ENCODE peak calls at places on chromosomes 5 and 9, in eight cellular contexts. One of them, this sample, is unnamed.

GRCh38 chr9:72751541-72751940 is 201.3 kb downstream of the ALDH1A1 start:
- DNase-seq in CD8-positive, alpha-beta T cell: no peak
- DNase-seq in omental fat pad: no peak
- DNase-seq in MM.1S: no peak
- DNase-seq in left lung: no peak
- DNase-seq in astrocyte of the spinal cord: no peak
- DNase-seq in lower lobe of right lung: no peak
- DNase-seq in foreskin fibroblast: no peak
- DNase-seq in this sample: no peak

GRCh38 chr9:137167752-137168574 is 1.9 kb downstream of the LRRC26 start:
- DNase-seq in CD8-positive, alpha-beta T cell: no peak
- DNase-seq in left lung: no peak
- DNase-seq in omental fat pad: no peak
- DNase-seq in astrocyte of the spinal cord: no peak
- DNase-seq in MM.1S: no peak
- DNase-seq in lower lobe of right lung: no peak
- DNase-seq in foreskin fibroblast: no peak
- DNase-seq in this sample: no peak

GRCh38 chr9:71797266-71797665 is 29.0 kb upstream of the CEMIP2 start:
- DNase-seq in lower lobe of right lung: no peak
- DNase-seq in left lung: no peak
- DNase-seq in omental fat pad: no peak
- DNase-seq in MM.1S: no peak
- DNase-seq in foreskin fibroblast: no peak
- DNase-seq in astrocyte of the spinal cord: no peak
- DNase-seq in CD8-positive, alpha-beta T cell: no peak
- DNase-seq in this sample: no peak

GRCh38 chr9:133188006-133188842 is 20.8 kb downstream of the OBP2B start:
- DNase-seq in lower lobe of right lung: no peak
- DNase-seq in left lung: no peak
- DNase-seq in MM.1S: peak; percentile 29
- DNase-seq in CD8-positive, alpha-beta T cell: no peak
- DNase-seq in astrocyte of the spinal cord: no peak
- DNase-seq in omental fat pad: no peak
- DNase-seq in foreskin fibroblast: no peak
- DNase-seq in this sample: no peak

GRCh38 chr5:57693488-57694305 is 211.1 kb upstream of the ACTBL2 start:
- DNase-seq in MM.1S: no peak
- DNase-seq in omental fat pad: no peak
- DNase-seq in foreskin fibroblast: no peak
- DNase-seq in astrocyte of the spinal cord: no peak
- DNase-seq in lower lobe of right lung: no peak
- DNase-seq in CD8-positive, alpha-beta T cell: no peak
- DNase-seq in left lung: no peak
- DNase-seq in this sample: no peak

GRCh38 chr5:104643320-104643719 is 1080.7 kb upstream of the NUDT12 start:
- DNase-seq in CD8-positive, alpha-beta T cell: no peak
- DNase-seq in astrocyte of the spinal cord: no peak
- DNase-seq in foreskin fibroblast: no peak
- DNase-seq in MM.1S: no peak
- DNase-seq in lower lobe of right lung: no peak
- DNase-seq in left lung: no peak
- DNase-seq in omental fat pad: no peak
- DNase-seq in this sample: no peak

GRCh38 chr5:159475026-159475425 is 144.7 kb upstream of the IL12B start:
- DNase-seq in astrocyte of the spinal cord: no peak
- DNase-seq in left lung: no peak
- DNase-seq in omental fat pad: no peak
- DNase-seq in MM.1S: no peak
- DNase-seq in lower lobe of right lung: no peak
- DNase-seq in foreskin fibroblast: no peak
- DNase-seq in CD8-positive, alpha-beta T cell: no peak
- DNase-seq in this sample: no peak

GRCh38 chr5:35920890-35921289 is 17.5 kb downstream of the CAPSL start:
- DNase-seq in lower lobe of right lung: no peak
- DNase-seq in omental fat pad: no peak
- DNase-seq in left lung: no peak
- DNase-seq in CD8-positive, alpha-beta T cell: no peak
- DNase-seq in foreskin fibroblast: no peak
- DNase-seq in astrocyte of the spinal cord: no peak
- DNase-seq in MM.1S: no peak
- DNase-seq in this sample: no peak

GRCh38 chr9:84480071-84480470 is 139.5 kb upstream of the SLC28A3 start:
- DNase-seq in lower lobe of right lung: no peak
- DNase-seq in MM.1S: no peak
- DNase-seq in astrocyte of the spinal cord: no peak
- DNase-seq in foreskin fibroblast: no peak
- DNase-seq in left lung: no peak
- DNase-seq in CD8-positive, alpha-beta T cell: no peak
- DNase-seq in omental fat pad: no peak
- DNase-seq in this sample: no peak

GRCh38 chr5:170219615-170220014 is 13.2 kb upstream of the C5orf58 start:
- DNase-seq in astrocyte of the spinal cord: peak; percentile 77
- DNase-seq in left lung: no peak
- DNase-seq in MM.1S: no peak
- DNase-seq in CD8-positive, alpha-beta T cell: no peak
- DNase-seq in foreskin fibroblast: peak; percentile 72
- DNase-seq in omental fat pad: no peak
- DNase-seq in lower lobe of right lung: no peak
- DNase-seq in this sample: peak; percentile 30

GRCh38 chr5:75611324-75612210 is at the start of gene ANKDD1B:
- DNase-seq in astrocyte of the spinal cord: peak; percentile 44
- DNase-seq in CD8-positive, alpha-beta T cell: no peak
- DNase-seq in MM.1S: no peak
- DNase-seq in lower lobe of right lung: peak; percentile 65
- DNase-seq in left lung: peak; percentile 46
- DNase-seq in foreskin fibroblast: peak; percentile 42
- DNase-seq in omental fat pad: no peak
- DNase-seq in this sample: no peak

GRCh38 chr9:73037613-73038012 is 84.8 kb upstream of the ALDH1A1 start:
- DNase-seq in omental fat pad: no peak
- DNase-seq in left lung: no peak
- DNase-seq in MM.1S: peak; percentile 11
- DNase-seq in astrocyte of the spinal cord: no peak
- DNase-seq in CD8-positive, alpha-beta T cell: no peak
- DNase-seq in lower lobe of right lung: no peak
- DNase-seq in foreskin fibroblast: peak; percentile 19
- DNase-seq in this sample: no peak

GRCh38 chr5:80187274-80187673 is 68.6 kb downstream of the SERINC5 start:
- DNase-seq in foreskin fibroblast: no peak
- DNase-seq in astrocyte of the spinal cord: no peak
- DNase-seq in lower lobe of right lung: no peak
- DNase-seq in CD8-positive, alpha-beta T cell: no peak
- DNase-seq in omental fat pad: no peak
- DNase-seq in MM.1S: no peak
- DNase-seq in left lung: no peak
- DNase-seq in this sample: no peak
- TF ChIP-seq CTCF in foreskin fibroblast: no peak
- TF ChIP-seq CTCF in astrocyte of the spinal cord: no peak
- TF ChIP-seq CTCF in lower lobe of right lung: no peak
- TF ChIP-seq CTCF in CD8-positive, alpha-beta T cell: no peak
- TF ChIP-seq CTCF in omental fat pad: no peak
- TF ChIP-seq CTCF in MM.1S: no peak
- TF ChIP-seq CTCF in left lung: no peak
- TF ChIP-seq CTCF in this sample: no peak

GRCh38 chr9:121990600-121991304 is 102.4 kb downstream of the TTLL11 start:
- DNase-seq in foreskin fibroblast: no peak
- DNase-seq in lower lobe of right lung: no peak
- DNase-seq in omental fat pad: no peak
- DNase-seq in astrocyte of the spinal cord: no peak
- DNase-seq in left lung: no peak
- DNase-seq in CD8-positive, alpha-beta T cell: no peak
- DNase-seq in MM.1S: no peak
- DNase-seq in this sample: no peak

GRCh38 chr9:121985792-121986494 is 107.2 kb downstream of the TTLL11 start:
- DNase-seq in astrocyte of the spinal cord: peak; percentile 48
- DNase-seq in left lung: no peak
- DNase-seq in lower lobe of right lung: no peak
- DNase-seq in MM.1S: no peak
- DNase-seq in CD8-positive, alpha-beta T cell: no peak
- DNase-seq in foreskin fibroblast: peak; percentile 22
- DNase-seq in omental fat pad: no peak
- DNase-seq in this sample: no peak

GRCh38 chr9:121991305-121991661 is 101.8 kb downstream of the TTLL11 start:
- DNase-seq in left lung: no peak
- DNase-seq in omental fat pad: no peak
- DNase-seq in lower lobe of right lung: no peak
- DNase-seq in astrocyte of the spinal cord: no peak
- DNase-seq in MM.1S: no peak
- DNase-seq in foreskin fibroblast: no peak
- DNase-seq in CD8-positive, alpha-beta T cell: no peak
- DNase-seq in this sample: no peak

GRCh38 chr9:121987312-121987711 is 105.8 kb downstream of the TTLL11 start:
- DNase-seq in left lung: no peak
- DNase-seq in omental fat pad: no peak
- DNase-seq in foreskin fibroblast: no peak
- DNase-seq in CD8-positive, alpha-beta T cell: no peak
- DNase-seq in lower lobe of right lung: no peak
- DNase-seq in astrocyte of the spinal cord: no peak
- DNase-seq in MM.1S: no peak
- DNase-seq in this sample: no peak

DNA sequence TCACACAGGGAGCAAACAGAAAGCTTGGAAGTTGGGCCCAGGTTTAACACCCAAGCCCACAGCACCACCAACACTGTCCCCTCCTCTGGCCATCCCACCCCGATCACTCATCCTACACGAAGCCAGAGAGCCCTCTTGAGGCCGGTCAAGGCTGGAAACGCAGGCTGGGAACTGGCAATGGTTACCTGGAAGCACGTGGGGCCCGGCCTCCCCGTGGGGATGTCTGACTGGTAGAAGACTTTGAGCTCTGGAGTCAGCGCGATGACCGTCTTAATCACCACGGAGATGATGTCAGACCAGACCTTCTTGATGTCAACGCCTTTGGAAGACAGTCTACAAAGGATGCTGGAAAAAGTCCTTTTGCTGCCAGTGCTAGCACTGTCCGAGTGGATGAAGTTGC is 104.1 kb downstream of the TTLL11 start:
- DNase-seq in foreskin fibroblast: no peak
- DNase-seq in astrocyte of the spinal cord: peak; percentile 52
- DNase-seq in left lung: no peak
- DNase-seq in omental fat pad: no peak
- DNase-seq in lower lobe of right lung: no peak
- DNase-seq in CD8-positive, alpha-beta T cell: no peak
- DNase-seq in MM.1S: no peak
- DNase-seq in this sample: no peak
- TF ChIP-seq CTCF in foreskin fibroblast: peak; percentile 13
- TF ChIP-seq CTCF in astrocyte of the spinal cord: peak; percentile 72
- TF ChIP-seq CTCF in left lung: no peak
- TF ChIP-seq CTCF in omental fat pad: no peak
- TF ChIP-seq CTCF in lower lobe of right lung: no peak
- TF ChIP-seq CTCF in CD8-positive, alpha-beta T cell: no peak
- TF ChIP-seq CTCF in MM.1S: no peak
- TF ChIP-seq CTCF in this sample: peak; percentile 17

DNA sequence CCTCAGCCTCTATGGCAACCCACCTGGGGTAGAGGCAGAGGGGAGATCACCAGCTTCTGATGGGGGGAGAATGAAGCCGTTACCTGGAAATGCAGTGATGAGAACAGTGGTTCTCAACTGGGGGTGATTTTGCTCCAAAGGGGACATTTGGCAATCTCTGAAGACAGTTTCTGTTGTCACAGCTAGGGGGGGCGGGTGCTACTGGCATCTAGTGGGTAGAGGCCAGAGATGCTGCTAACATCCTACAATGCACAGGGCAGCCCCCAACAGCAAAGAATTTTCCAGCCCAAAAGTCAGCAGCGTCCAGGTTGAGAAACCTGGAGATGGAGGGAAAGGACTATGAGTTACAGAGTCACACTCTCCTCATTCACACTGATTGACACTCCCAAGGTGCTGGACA is 84.5 kb downstream of the FGF1 start:
- DNase-seq in MM.1S: no peak
- DNase-seq in CD8-positive, alpha-beta T cell: no peak
- DNase-seq in foreskin fibroblast: no peak
- DNase-seq in left lung: no peak
- DNase-seq in lower lobe of right lung: no peak
- DNase-seq in omental fat pad: no peak
- DNase-seq in astrocyte of the spinal cord: no peak
- DNase-seq in this sample: no peak
- TF ChIP-seq CTCF in MM.1S: no peak
- TF ChIP-seq CTCF in CD8-positive, alpha-beta T cell: no peak
- TF ChIP-seq CTCF in foreskin fibroblast: peak; percentile 15
- TF ChIP-seq CTCF in left lung: no peak
- TF ChIP-seq CTCF in lower lobe of right lung: no peak
- TF ChIP-seq CTCF in omental fat pad: no peak
- TF ChIP-seq CTCF in astrocyte of the spinal cord: peak; percentile 21
- TF ChIP-seq CTCF in this sample: peak; percentile 28

GRCh38 chr9:37971691-37972090 is 67.8 kb upstream of the SLC25A51 start:
- DNase-seq in foreskin fibroblast: no peak
- DNase-seq in lower lobe of right lung: no peak
- DNase-seq in CD8-positive, alpha-beta T cell: no peak
- DNase-seq in left lung: no peak
- DNase-seq in MM.1S: no peak
- DNase-seq in astrocyte of the spinal cord: no peak
- DNase-seq in omental fat pad: no peak
- DNase-seq in this sample: no peak

GRCh38 chr9:37971107-37971459 is 67.2 kb upstream of the SLC25A51 start:
- DNase-seq in left lung: no peak
- DNase-seq in astrocyte of the spinal cord: no peak
- DNase-seq in MM.1S: no peak
- DNase-seq in foreskin fibroblast: no peak
- DNase-seq in lower lobe of right lung: no peak
- DNase-seq in omental fat pad: no peak
- DNase-seq in CD8-positive, alpha-beta T cell: no peak
- DNase-seq in this sample: no peak

GRCh38 chr9:37974506-37975173 is 70.7 kb upstream of the SLC25A51 start:
- DNase-seq in foreskin fibroblast: no peak
- DNase-seq in MM.1S: no peak
- DNase-seq in astrocyte of the spinal cord: no peak
- DNase-seq in CD8-positive, alpha-beta T cell: no peak
- DNase-seq in lower lobe of right lung: no peak
- DNase-seq in left lung: no peak
- DNase-seq in omental fat pad: no peak
- DNase-seq in this sample: no peak

GRCh38 chr9:37970301-37971106 is 66.6 kb upstream of the SLC25A51 start:
- DNase-seq in omental fat pad: no peak
- DNase-seq in foreskin fibroblast: no peak
- DNase-seq in left lung: no peak
- DNase-seq in astrocyte of the spinal cord: no peak
- DNase-seq in CD8-positive, alpha-beta T cell: no peak
- DNase-seq in MM.1S: no peak
- DNase-seq in lower lobe of right lung: no peak
- DNase-seq in this sample: no peak

DNA sequence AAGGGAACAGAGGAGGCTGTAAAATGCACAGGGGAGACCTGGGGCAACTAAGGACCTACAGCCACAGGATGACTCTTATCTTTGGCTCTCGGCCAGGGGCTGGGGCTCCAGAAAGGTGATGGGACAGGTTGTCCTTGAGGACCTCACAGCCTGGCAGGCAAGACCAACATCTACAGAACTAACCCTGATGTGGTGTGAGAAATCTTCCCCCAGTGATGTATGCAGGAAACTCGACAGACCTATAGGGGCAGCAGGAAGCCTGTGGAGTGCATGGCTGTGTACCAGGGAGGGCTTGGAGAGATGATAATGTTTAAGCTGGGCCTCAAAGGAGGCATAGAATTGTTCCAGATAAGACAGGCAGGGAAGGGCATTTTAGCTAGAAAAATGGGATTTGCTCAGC is 68.4 kb upstream of the SLC25A51 start:
- DNase-seq in astrocyte of the spinal cord: no peak
- DNase-seq in left lung: no peak
- DNase-seq in foreskin fibroblast: no peak
- DNase-seq in MM.1S: no peak
- DNase-seq in omental fat pad: no peak
- DNase-seq in lower lobe of right lung: no peak
- DNase-seq in CD8-positive, alpha-beta T cell: no peak
- DNase-seq in this sample: no peak
- TF ChIP-seq CTCF in astrocyte of the spinal cord: peak; percentile 37
- TF ChIP-seq CTCF in left lung: no peak
- TF ChIP-seq CTCF in foreskin fibroblast: peak; percentile 13
- TF ChIP-seq CTCF in MM.1S: no peak
- TF ChIP-seq CTCF in omental fat pad: no peak
- TF ChIP-seq CTCF in lower lobe of right lung: no peak
- TF ChIP-seq CTCF in CD8-positive, alpha-beta T cell: no peak
- TF ChIP-seq CTCF in this sample: peak; percentile 22